ENCODE peak calls at places on chromosome 3, in four cellular contexts. U is stimulated activated CD4-positive, alpha-beta T cell treated with anti-CD3 and anti-CD28 coated beads, Interleukin-12 subunit alpha, Interleukin-12 subunit beta, amount 100 ng/mL, for 4 hours; J is KBM-7; R is EL. G is an unnamed sample.

GRCh38 chr3:190101320-190102117 is 19.2 kb downstream of the P3H2 start:
- DNase-seq in U (no peak), J (no peak), R (peak), G (no peak)

GRCh38 chr3:11734-12133 is 184.8 kb upstream of the CHL1 start:
- DNase-seq in J (peak), R (no peak), U (no peak), G (no peak)

GRCh38 chr3:12897537-12898289 is 56.3 kb upstream of the RPL32 start:
- DNase-seq in R (no peak), U (no peak), J (no peak), G (no peak)

GRCh38 chr3:50418845-50419244 is 59.5 kb upstream of the TMEM115 start:
- DNase-seq in J (no peak), U (no peak), R (peak), G (peak)

GRCh38 chr3:136296960-136297359 is 46.8 kb downstream of the PCCB start:
- DNase-seq in U (no peak), J (no peak), R (no peak), G (no peak)

GRCh38 chr3:171979081-171979480 is 60.3 kb upstream of the FNDC3B start:
- DNase-seq in U (no peak), R (no peak), J (no peak), G (no peak)

GRCh38 chr3:73342077-73342476 is 280.6 kb downstream of the EBLN2 start:
- DNase-seq in J (no peak), R (no peak), U (no peak), G (no peak)

GRCh38 chr3:111617912-111618601 is 22.9 kb upstream of the ZBED2 start:
- DNase-seq in U (no peak), J (no peak), R (no peak), G (no peak)

GRCh38 chr3:183473969-183474368 is 45.5 kb upstream of the MCF2L2 start:
- DNase-seq in R (no peak), J (no peak), U (no peak), G (no peak)

GRCh38 chr3:70550723-70551319 is 238.4 kb upstream of the MDFIC2 start:
- DNase-seq in U (peak), J (peak), R (peak), G (peak)

GRCh38 chr3:66904816-66905543 is 93.1 kb upstream of the KBTBD8 start:
- DNase-seq in U (no peak), R (no peak), J (peak), G (peak)

GRCh38 chr3:41073190-41073589 is 126.1 kb upstream of the CTNNB1 start:
- DNase-seq in J (no peak), U (no peak), R (no peak), G (no peak)

GRCh38 chr3:151428386-151428785 is 32.5 kb downstream of the IGSF10 start:
- DNase-seq in U (no peak), R (no peak), J (no peak), G (no peak)

GRCh38 chr3:189122526-189123205 is 49.1 kb upstream of the TPRG1 start:
- DNase-seq in R (no peak), U (no peak), J (no peak), G (no peak)